ENCODE peak calls at places on chromosomes 11 and 22, in eight cellular contexts. C is cardiac muscle cell; B is esophagus squamous epithelium; D is IMR-90; S is pancreas; R is left ventricle myocardium inferior; P is CD8-positive, alpha-beta T cell; O is upper lobe of right lung. G is an unnamed sample. For H3K4me1 and H3K9me3, the result is how much of the 10 kb centered on the place peaks cover.

GRCh38 chr11:76878014-76878413 is 17.3 kb downstream of the ACER3 start:
- DNase-seq in R (no peak), S (no peak), B (no peak), D (no peak), O (no peak), P (no peak), C (no peak), G (no peak)

GRCh38 chr11:130310622-130311021 is 4.1 kb downstream of the ZBTB44 start:
- DNase-seq in O (no peak), P (no peak), R (no peak), C (no peak), D (no peak), S (no peak), B (no peak), G (no peak)

GRCh38 chr11:28903716-28904115 is 795.5 kb downstream of the METTL15 start:
- DNase-seq in S (no peak), D (peak), P (no peak), B (no peak), R (no peak), O (no peak), C (peak), G (no peak)

GRCh38 chr11:11391796-11392195 is 38.7 kb upstream of the CSNK2A3 start:
- DNase-seq in O (no peak), S (no peak), P (no peak), R (no peak), D (peak), C (no peak), B (no peak), G (no peak)

GRCh38 chr22:40187389-40187788 is 9.7 kb downstream of the TNRC6B start:
- DNase-seq in C (no peak), O (no peak), D (no peak), B (no peak), P (no peak), S (no peak), R (no peak), G (no peak)

GRCh38 chr11:13287026-13287425 is 9.4 kb downstream of the BMAL1 start:
- DNase-seq in R (no peak), O (no peak), B (no peak), S (no peak), P (no peak), D (no peak), C (no peak), G (no peak)

GRCh38 chr11:101912823-101913284 is 2.0 kb upstream of the CEP126 start:
- DNase-seq in D (peak), C (no peak), R (no peak), P (no peak), B (no peak), S (no peak), O (no peak), G (no peak)

GRCh38 chr11:76807206-76807875 is 24.2 kb downstream of the TSKU start:
- DNase-seq in S (peak), O (peak), B (no peak), C (peak), P (peak), D (peak), R (peak), G (peak)

GRCh38 chr22:41762980-41763779 is 37.3 kb upstream of the CCDC134 start:
- DNase-seq in S (no peak), O (no peak), D (no peak), B (no peak), R (no peak), C (peak), P (no peak), G (no peak)

GRCh38 chr11:115194798-115195101 is 309.5 kb downstream of the CADM1 start:
- DNase-seq in O (no peak), S (no peak), P (no peak), B (no peak), D (peak), R (no peak), C (no peak), G (no peak)

GRCh38 chr11:73980001-73980960 is 2.4 kb downstream of the UCP2 start:
- DNase-seq in D (peak), B (peak), S (peak), O (peak), C (no peak), R (no peak), P (peak), G (peak)

GRCh38 chr11:35144103-35144741 is 5.3 kb downstream of the CD44 start:
- DNase-seq in R (no peak), B (no peak), D (peak), O (peak), C (no peak), P (peak), S (no peak), G (peak)

GRCh38 chr11:105357764-105358163 is 218.2 kb upstream of the CARD18 start:
- DNase-seq in D (peak), B (no peak), C (peak), P (no peak), R (no peak), O (no peak), S (no peak), G (no peak)

GRCh38 chr11:93517041-93517440 is 26.1 kb downstream of the SMCO4 start:
- DNase-seq in P (no peak), B (no peak), D (no peak), O (no peak), C (no peak), R (no peak), S (no peak), G (no peak)

GRCh38 chr22:45861259-45861658 is 115.7 kb downstream of the WNT7B start:
- DNase-seq in O (no peak), P (no peak), R (no peak), B (no peak), S (no peak), D (no peak), C (no peak), G (no peak)

DNA sequence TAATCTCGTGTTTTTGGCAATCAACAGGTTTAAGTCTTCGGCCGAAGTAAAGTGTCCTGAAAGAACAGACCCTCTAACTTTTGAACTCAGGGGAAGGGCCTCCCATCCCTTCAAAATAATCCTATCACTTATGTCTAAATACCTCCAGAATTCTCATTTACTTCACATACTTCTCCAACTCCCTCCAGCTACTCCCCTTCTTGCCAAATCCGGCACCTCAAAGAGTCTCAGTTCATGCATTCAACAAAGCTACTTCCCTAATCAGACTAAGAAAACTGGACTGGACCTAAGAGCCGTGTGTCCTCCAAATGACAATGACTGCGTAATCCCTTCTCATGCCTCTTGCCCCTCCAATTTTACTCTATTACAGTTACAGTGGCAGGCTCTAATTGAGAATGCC is 1.3 kb downstream of the DDB1 start:
- DNase-seq in C (no peak), B (no peak), S (no peak), D (no peak), R (no peak), O (no peak), P (no peak), G (no peak)
- H3K4me1 ChIP-seq in C (under half), B (under half), S (under half), D (under half), R (half or more), O (under half), P (under half), G (under half)

DNA sequence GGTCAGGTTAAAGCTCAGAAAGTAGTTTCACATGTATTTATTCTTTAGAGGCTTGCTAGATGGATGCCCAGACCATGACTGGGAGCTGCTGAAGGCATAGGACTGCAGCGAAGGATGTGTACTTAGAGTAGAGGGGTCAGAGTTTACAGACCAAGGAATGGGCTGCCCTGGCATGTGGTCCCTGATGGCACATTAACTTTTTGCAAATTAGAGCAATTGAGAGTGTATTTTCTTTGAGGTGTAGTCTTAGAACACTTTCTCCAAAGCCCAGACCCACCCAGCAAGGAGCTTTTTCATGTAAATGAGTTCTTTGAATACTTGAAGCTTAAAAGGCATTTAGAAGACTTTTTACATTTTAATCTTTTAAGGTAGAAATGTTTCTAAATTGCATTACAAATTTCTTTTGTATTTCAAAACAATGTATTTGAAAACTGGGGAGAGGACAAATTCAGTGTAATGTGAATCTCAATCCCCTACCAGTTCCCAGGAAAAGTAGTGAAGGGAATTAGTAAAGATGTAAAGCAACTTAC is 9.0 kb downstream of the OR4X1 start:
- DNase-seq in P (no peak), R (no peak), C (no peak), O (no peak), D (no peak), B (no peak), S (no peak), G (no peak)
- H3K9me3 ChIP-seq in P (under half), R (under half), C (under half), O (under half), D (under half), B (under half), S (under half), G (under half)

GRCh38 chr11:119365071-119365591 is 16.4 kb downstream of the USP2 start:
- DNase-seq in S (no peak), C (no peak), B (no peak), P (no peak), O (no peak), R (no peak), D (peak), G (no peak)
- H3K4me1 ChIP-seq in S (under half), C (half or more), B (half or more), P (under half), O (under half), R (half or more), D (under half), G (under half)

GRCh38 chr22:49215840-49216239 is 611.8 kb downstream of the BRD1 start:
- DNase-seq in B (no peak), D (no peak), S (no peak), P (no peak), C (no peak), O (peak), R (no peak), G (no peak)
- H3K9me3 ChIP-seq in B (under half), D (under half), S (under half), P (under half), C (under half), O (under half), R (under half), G (under half)

G was measured in aorta.